ENCODE peak calls at places on chromosomes 1 and 21, in ten cellular contexts. W is cardiac fibroblast; Z is adrenal gland; L is osteocyte; V is GM06990; C is activated CD8-positive, alpha-beta T cell treated with anti-CD3 and anti-CD28 coated beads for 36 hours; T is neural crest cell; S is IMR-90; F is endodermal cell; G is ovary. D is an unnamed sample.

GRCh38 chr1:27940297-27940696 is 5.5 kb downstream of the SMPDL3B start:
- DNase-seq in L (no peak), T (peak; percentile 36), F (peak; percentile 84), G (no peak), W (peak; percentile 14), C (peak; percentile 89), V (peak; percentile 29), S (no peak), Z (peak; percentile 54), D (no peak)

GRCh38 chr1:18768086-18768485 is 91.4 kb downstream of the TAS1R2 start:
- DNase-seq in Z (no peak), W (no peak), F (no peak), L (no peak), C (no peak), G (no peak), S (no peak), V (no peak), T (no peak), D (no peak)

GRCh38 chr21:40334159-40334558 is 466.9 kb downstream of the PCP4 start:
- DNase-seq in F (no peak), W (no peak), G (no peak), L (no peak), S (no peak), T (no peak), Z (no peak), C (no peak), V (no peak), D (no peak)

GRCh38 chr21:25986928-25987327 is 183.6 kb downstream of the APP start:
- DNase-seq in V (no peak), W (no peak), F (no peak), Z (no peak), S (no peak), C (no peak), T (no peak), L (no peak), G (no peak), D (no peak)

GRCh38 chr1:179079113-179079761 is 2.6 kb upstream of the TOR3A start:
- DNase-seq in V (no peak), W (peak; percentile 89), G (peak; percentile 42), C (peak; percentile 71), F (peak; percentile 76), L (no peak), S (peak; percentile 81), Z (peak; percentile 75), T (peak; percentile 45), D (peak; percentile 72)

GRCh38 chr21:25717491-25718139 is 17.1 kb downstream of the ATP5PF start:
- DNase-seq in C (no peak), V (no peak), G (no peak), Z (no peak), F (no peak), S (peak; percentile 51), L (no peak), W (peak; percentile 59), T (no peak), D (peak; percentile 18)

GRCh38 chr21:44814498-44815023 is 3.3 kb downstream of the SUMO3 start:
- DNase-seq in Z (no peak), V (no peak), W (no peak), T (no peak), F (no peak), S (no peak), C (no peak), G (no peak), L (no peak), D (no peak)

GRCh38 chr1:226063362-226064167 is 1.0 kb downstream of the H3-3A start:
- DNase-seq in S (peak; percentile 28), V (peak; percentile 70), L (peak; percentile 84), F (peak; percentile 72), C (peak; percentile 50), W (peak; percentile 46), Z (peak; percentile 61), T (peak; percentile 37), G (peak; percentile 56), D (peak; percentile 26)

GRCh38 chr1:55987491-55988255 is 591.7 kb downstream of the PLPP3 start:
- DNase-seq in V (no peak), W (no peak), L (no peak), S (no peak), T (no peak), G (no peak), F (peak; percentile 51), Z (no peak), C (no peak), D (no peak)

GRCh38 chr1:29824025-29824424 is 587.7 kb downstream of the PTPRU start:
- DNase-seq in F (no peak), L (peak; percentile 62), V (no peak), Z (no peak), S (no peak), W (no peak), C (no peak), T (no peak), G (no peak), D (no peak)

GRCh38 chr1:9753121-9753531 is 70.6 kb downstream of the CLSTN1 start:
- DNase-seq in V (no peak), Z (peak; percentile 89), F (no peak), W (peak; percentile 91), G (peak; percentile 58), C (no peak), T (no peak), S (peak; percentile 86), L (no peak), D (peak; percentile 68)

GRCh38 chr1:10733967-10734366 is 62.5 kb downstream of the CASZ1 start:
- DNase-seq in C (peak; percentile 88), V (no peak), F (peak; percentile 69), L (no peak), T (no peak), Z (no peak), G (no peak), S (no peak), W (no peak), D (no peak)

GRCh38 chr21:17461014-17461413 is 51.8 kb upstream of the CXADR start:
- DNase-seq in L (no peak), F (no peak), S (peak; percentile 92), V (no peak), W (peak; percentile 91), Z (peak; percentile 64), C (no peak), T (no peak), G (peak; percentile 38), D (peak; percentile 84)

GRCh38 chr1:248590055-248590454 is 7.4 kb downstream of the OR2T10 start:
- DNase-seq in V (no peak), W (no peak), G (no peak), C (no peak), F (no peak), S (no peak), Z (no peak), T (no peak), L (no peak), D (no peak)

GRCh38 chr1:85606414-85606800 is 25.8 kb downstream of the CCN1 start:
- DNase-seq in G (no peak), T (no peak), C (no peak), Z (no peak), F (peak; percentile 48), W (no peak), S (peak; percentile 37), L (no peak), V (no peak), D (peak; percentile 25)
- TF ChIP-seq CTCF in G (no peak), T (no peak), C (no peak), Z (no peak), F (no peak), W (peak; percentile 12), S (no peak), L (no peak), V (no peak), D (no peak)

GRCh38 chr1:112357467-112357866 is 38.5 kb upstream of the CTTNBP2NL start:
- DNase-seq in V (no peak), L (no peak), S (no peak), W (no peak), T (no peak), F (no peak), Z (no peak), G (no peak), C (no peak), D (no peak)

GRCh38 chr1:112359961-112360767 is 35.9 kb upstream of the CTTNBP2NL start:
- DNase-seq in W (peak; percentile 96), V (no peak), S (peak; percentile 71), C (no peak), F (peak; percentile 66), T (no peak), L (no peak), Z (peak; percentile 54), G (peak; percentile 50), D (peak; percentile 50)

GRCh38 chr1:112363636-112364035 is 32.4 kb upstream of the CTTNBP2NL start:
- DNase-seq in T (no peak), G (no peak), S (no peak), C (no peak), V (no peak), L (no peak), F (no peak), Z (no peak), W (peak; percentile 16), D (no peak)

GRCh38 chr1:112358061-112358770 is 37.8 kb upstream of the CTTNBP2NL start:
- DNase-seq in L (no peak), W (peak; percentile 41), G (no peak), C (no peak), V (no peak), F (no peak), Z (no peak), S (peak; percentile 8), T (no peak), D (no peak)

DNA sequence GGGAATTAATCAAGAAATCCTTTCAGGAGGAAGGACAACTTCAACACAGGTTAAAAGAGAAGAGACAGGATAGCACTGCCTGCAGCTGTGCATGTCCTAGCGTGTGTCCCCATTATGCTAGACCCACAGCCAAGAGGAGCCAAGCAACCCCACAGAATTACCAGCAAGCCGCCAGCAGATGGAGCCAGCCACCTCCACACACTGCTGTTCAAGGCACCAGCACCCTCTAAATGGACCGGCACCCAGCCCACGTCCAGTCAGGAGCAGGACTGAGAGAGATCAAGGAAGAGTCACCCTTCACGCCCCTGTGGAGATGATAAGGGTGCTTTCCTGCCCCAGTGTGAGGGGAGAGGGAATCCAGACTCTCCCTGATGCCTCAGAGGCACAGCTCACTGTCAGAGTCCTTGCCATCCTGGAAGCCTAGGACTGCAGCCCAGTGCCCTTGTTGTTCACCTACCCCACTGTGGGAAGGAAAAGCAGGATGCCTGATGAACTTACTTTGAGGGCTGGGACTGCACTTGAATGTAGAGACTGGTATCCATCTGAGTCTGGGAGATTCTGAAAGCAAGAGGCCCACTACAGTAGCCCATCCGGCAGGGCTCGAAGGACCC is 37.1 kb upstream of the CTTNBP2NL start:
- DNase-seq in F (peak; percentile 92), T (peak; percentile 27), W (peak; percentile 83), C (peak; percentile 54), S (peak; percentile 45), Z (peak; percentile 78), V (peak; percentile 8), L (no peak), G (peak; percentile 63), D (peak; percentile 54)
- TF ChIP-seq CTCF in F (peak; percentile 88), T (peak; percentile 74), W (peak; percentile 84), C (peak; percentile 68), S (peak; percentile 63), Z (peak; percentile 71), V (peak; percentile 88), L (peak; percentile 79), G (peak; percentile 69), D (peak; percentile 86)

GRCh38 chr1:205976708-205977107 is 26.5 kb downstream of the RAB7B start:
- DNase-seq in F (peak; percentile 81), Z (peak; percentile 45), W (peak; percentile 45), C (no peak), L (no peak), T (no peak), S (peak; percentile 81), V (no peak), G (peak; percentile 27), D (peak; percentile 50)
- TF ChIP-seq CTCF in F (no peak), Z (no peak), W (no peak), C (no peak), L (no peak), T (no peak), S (peak; percentile 17), V (no peak), G (no peak), D (no peak)

GRCh38 chr1:181135462-181135781 is 46.9 kb downstream of the IER5 start:
- DNase-seq in F (no peak), G (no peak), L (no peak), Z (no peak), C (peak; percentile 59), V (peak; percentile 39), T (no peak), S (no peak), W (peak; percentile 32), D (peak; percentile 43)
- TF ChIP-seq CTCF in F (peak; percentile 57), G (no peak), L (peak; percentile 46), Z (peak; percentile 30), C (peak; percentile 42), V (peak; percentile 68), T (peak; percentile 38), S (peak; percentile 25), W (peak; percentile 52), D (peak; percentile 74)

D was measured in HFFc6.